ENCODE peak calls at places on chromosomes 13 and 19, in six cellular contexts. K, A, C, H, V and I are unnamed samples.

GRCh38 chr13:96499646-96500045 is 409.7 kb downstream of the HS6ST3 start:
- DNase-seq in K (no peak), A (no peak), C (no peak), H (no peak), V (no peak), I (no peak)

GRCh38 chr19:17080441-17080803 is 4.8 kb downstream of the MYO9B start:
- DNase-seq in K (no peak), A (no peak), C (no peak), H (no peak), V (no peak), I (no peak)

GRCh38 chr19:58381460-58382220 is 810 bp upstream of the ZNF837 start:
- DNase-seq in K (no peak), A (no peak), C (no peak), H (no peak), V (no peak), I (no peak)

GRCh38 chr13:41496420-41497234 is 39.3 kb downstream of the RGCC start:
- DNase-seq in K (peak), A (no peak), C (peak), H (no peak), V (no peak), I (no peak)

GRCh38 chr19:590396-590745 is 690 bp downstream of the HCN2 start:
- DNase-seq in K (no peak), A (no peak), C (peak), H (no peak), V (no peak), I (peak)

GRCh38 chr19:804419-805160 is 7.3 kb downstream of the PTBP1 start:
- DNase-seq in K (no peak), A (no peak), C (no peak), H (peak), V (no peak), I (no peak)

GRCh38 chr19:5290336-5291262 is 50.0 kb downstream of the PTPRS start:
- DNase-seq in K (no peak), A (no peak), C (no peak), H (no peak), V (no peak), I (no peak)

GRCh38 chr13:97257800-97258799 is 36.0 kb downstream of the MBNL2 start:
- DNase-seq in K (peak), A (no peak), C (peak), H (peak), V (no peak), I (peak)

GRCh38 chr19:12899891-12900518 is 9.0 kb downstream of the GCDH start:
- DNase-seq in K (no peak), A (no peak), C (no peak), H (no peak), V (no peak), I (no peak)

GRCh38 chr19:15200575-15201364 is at the start of gene NOTCH3:
- DNase-seq in K (no peak), A (no peak), C (no peak), H (peak), V (peak), I (no peak)

GRCh38 chr19:8831373-8831772 is 731 bp downstream of the ZNF558 start:
- DNase-seq in K (no peak), A (no peak), C (no peak), H (no peak), V (no peak), I (no peak)

GRCh38 chr13:41028051-41028450 is 8.9 kb upstream of the ELF1 start:
- DNase-seq in K (no peak), A (no peak), C (peak), H (no peak), V (no peak), I (peak)

GRCh38 chr19:48218964-48219363 is 36.7 kb downstream of the CARD8 start:
- DNase-seq in K (peak), A (no peak), C (peak), H (no peak), V (no peak), I (no peak)

GRCh38 chr19:35958660-35959039 is 22.5 kb downstream of the LRFN3 start:
- DNase-seq in K (no peak), A (no peak), C (no peak), H (no peak), V (no peak), I (no peak)

GRCh38 chr13:44159633-44160279 is 213.9 kb upstream of the SERP2 start:
- DNase-seq in K (no peak), A (no peak), C (no peak), H (no peak), V (no peak), I (peak)

GRCh38 chr19:29974701-29975100 is 32.7 kb downstream of the URI1 start:
- DNase-seq in K (no peak), A (no peak), C (no peak), H (no peak), V (no peak), I (no peak)

GRCh38 chr19:49712397-49712859 is 21.5 kb downstream of the CPT1C start:
- DNase-seq in K (peak), A (peak), C (peak), H (peak), V (no peak), I (peak)

GRCh38 chr13:27481766-27482165 is 31.4 kb upstream of the MTIF3 start:
- DNase-seq in K (peak), A (peak), C (peak), H (peak), V (peak), I (peak)

GRCh38 chr19:13794388-13794751 is 873 bp upstream of the ZSWIM4 start:
- DNase-seq in K (peak), A (no peak), C (peak), H (no peak), V (no peak), I (peak)

GRCh38 chr13:76663941-76664340 is 222.3 kb downstream of the KCTD12 start:
- DNase-seq in K (no peak), A (no peak), C (peak), H (no peak), V (no peak), I (no peak)

GRCh38 chr13:66513728-66514127 is 716.4 kb downstream of the PCDH9 start:
- DNase-seq in K (peak), A (no peak), C (peak), H (no peak), V (no peak), I (no peak)

GRCh38 chr13:30143671-30144400 is 163.5 kb downstream of the KATNAL1 start:
- DNase-seq in K (peak), A (no peak), C (peak), H (no peak), V (no peak), I (peak)

GRCh38 chr13:106464076-106464475 is 71.4 kb downstream of the EFNB2 start:
- DNase-seq in K (peak), A (no peak), C (no peak), H (no peak), V (no peak), I (no peak)

GRCh38 chr13:20652946-20653345 is 50.6 kb upstream of the IL17D start:
- DNase-seq in K (no peak), A (no peak), C (no peak), H (no peak), V (no peak), I (no peak)

GRCh38 chr19:3618144-3618810 is 8.3 kb downstream of the CACTIN start:
- DNase-seq in K (peak), A (no peak), C (peak), H (peak), V (no peak), I (peak)

GRCh38 chr19:10230155-10230903 is 802 bp downstream of the S1PR2 start:
- DNase-seq in K (peak), A (no peak), C (peak), H (peak), V (peak), I (peak)

GRCh38 chr13:113486698-113487097 is 3.8 kb downstream of the DCUN1D2 start:
- DNase-seq in K (no peak), A (no peak), C (no peak), H (no peak), V (no peak), I (no peak)

GRCh38 chr19:7383284-7383683 is 34.5 kb downstream of the ARHGEF18 start:
- DNase-seq in K (no peak), A (no peak), C (no peak), H (no peak), V (no peak), I (no peak)

GRCh38 chr13:97280478-97280877 is 58.3 kb downstream of the MBNL2 start:
- DNase-seq in K (no peak), A (no peak), C (no peak), H (no peak), V (no peak), I (no peak)

GRCh38 chr13:60286707-60287106 is 110.3 kb upstream of the TDRD3 start:
- DNase-seq in K (no peak), A (no peak), C (no peak), H (peak), V (no peak), I (no peak)

GRCh38 chr13:21240586-21240985 is 64.1 kb downstream of the MRPL57 start:
- DNase-seq in K (peak), A (no peak), C (peak), H (no peak), V (no peak), I (peak)

DNA sequence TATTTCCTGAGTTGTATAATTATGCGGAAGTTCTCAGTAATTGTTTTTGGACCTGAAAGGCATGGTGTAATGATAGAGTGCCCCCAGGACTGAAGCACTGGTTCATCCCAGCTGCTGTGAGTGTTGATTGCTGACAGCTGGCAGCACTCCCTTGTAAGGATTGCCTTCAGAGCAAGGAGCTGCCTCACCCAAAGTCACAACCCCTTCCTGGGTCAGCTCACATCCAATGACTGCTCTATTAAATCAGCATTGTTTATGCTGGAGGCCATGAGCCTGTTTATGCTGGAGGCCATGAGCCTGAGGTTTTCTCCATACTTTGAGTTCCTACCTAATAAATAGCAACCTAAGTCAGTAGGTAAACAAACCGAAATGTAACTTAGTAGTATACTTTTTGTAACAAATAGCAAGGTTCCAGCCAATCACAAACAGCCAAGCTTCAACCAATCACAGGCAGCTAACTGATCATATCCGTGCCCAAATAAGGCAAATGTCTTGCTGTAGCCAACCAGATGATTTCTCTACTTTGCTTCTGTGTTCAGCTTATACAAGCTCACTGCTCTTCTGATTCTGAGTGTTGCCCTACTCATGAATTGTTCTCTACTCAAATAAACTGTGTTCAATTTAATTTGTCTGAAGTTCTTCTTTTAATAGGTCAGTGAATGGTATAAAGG is 11.7 kb upstream of the SPACA6 start:
- DNase-seq in K (peak), A (no peak), C (peak), H (no peak), V (no peak), I (peak)
- H3K14ac ChIP-seq in K (no peak), A (no peak), C (no peak), H (no peak), V (no peak), I (no peak)

GRCh38 chr13:35764359-35765015 is 288.0 kb upstream of the MAB21L1 start:
- DNase-seq in K (no peak), A (no peak), C (no peak), H (no peak), V (no peak), I (no peak)

GRCh38 chr13:35763805-35764170 is 287.3 kb upstream of the MAB21L1 start:
- DNase-seq in K (no peak), A (no peak), C (no peak), H (no peak), V (no peak), I (no peak)

GRCh38 chr13:35760678-35761308 is 284.3 kb upstream of the MAB21L1 start:
- DNase-seq in K (no peak), A (no peak), C (no peak), H (no peak), V (no peak), I (peak)

GRCh38 chr13:35763060-35763804 is 286.7 kb upstream of the MAB21L1 start:
- DNase-seq in K (no peak), A (no peak), C (no peak), H (no peak), V (no peak), I (no peak)

DNA sequence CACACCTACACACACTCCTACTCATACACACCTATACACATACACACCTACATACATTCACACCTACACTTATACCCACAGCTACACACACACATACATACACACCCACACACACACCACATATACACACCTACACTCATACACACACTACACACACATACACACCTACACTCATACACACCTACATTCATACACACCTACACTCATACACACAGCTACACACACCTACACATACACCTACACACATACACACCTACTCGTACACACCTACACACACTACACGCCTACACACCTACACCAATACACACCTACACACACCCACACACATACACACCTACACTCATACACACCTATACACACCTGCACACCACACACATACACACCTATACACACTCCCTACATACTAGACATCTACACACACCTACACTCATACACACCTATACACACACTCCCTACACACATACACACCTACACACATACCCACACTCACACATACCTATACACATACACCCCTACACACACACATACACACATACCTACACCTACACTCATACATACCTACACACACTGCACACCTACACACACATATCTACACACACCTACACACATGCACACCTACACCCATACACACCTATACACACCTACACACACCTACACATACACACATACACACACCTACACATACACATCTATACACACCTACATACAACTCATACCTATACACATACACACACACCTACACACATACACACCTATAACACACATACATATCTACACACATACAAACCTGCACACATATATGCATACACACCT is 285.2 kb upstream of the MAB21L1 start:
- DNase-seq in K (no peak), A (no peak), C (no peak), H (no peak), V (no peak), I (no peak)
- H2AK5ac ChIP-seq in K (no peak), A (peak), C (no peak), H (no peak), V (no peak), I (no peak)

DNA sequence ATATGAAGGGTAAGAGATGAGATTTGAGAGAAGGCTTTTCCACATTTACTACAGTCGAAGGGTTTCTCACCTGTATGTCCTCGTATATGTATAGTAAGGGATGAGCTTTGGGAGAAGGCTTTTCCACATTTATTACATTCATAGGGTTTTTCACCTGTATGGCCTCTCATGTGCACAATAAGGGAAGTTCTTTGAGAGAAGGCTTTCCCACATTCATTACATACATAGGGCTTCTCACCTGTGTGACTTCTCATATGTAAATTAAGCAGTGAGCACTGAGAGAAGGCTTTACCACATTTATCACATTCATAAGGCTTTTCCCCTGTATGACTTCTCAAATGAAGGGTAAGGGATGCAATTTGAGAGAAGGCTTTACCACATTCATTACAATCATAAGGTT is 41.8 kb downstream of the ZNF527 start:
- DNase-seq in K (no peak), A (no peak), C (no peak), H (no peak), V (no peak), I (no peak)
- H3K14ac ChIP-seq in K (no peak), A (no peak), C (no peak), H (no peak), V (no peak), I (no peak)

DNA sequence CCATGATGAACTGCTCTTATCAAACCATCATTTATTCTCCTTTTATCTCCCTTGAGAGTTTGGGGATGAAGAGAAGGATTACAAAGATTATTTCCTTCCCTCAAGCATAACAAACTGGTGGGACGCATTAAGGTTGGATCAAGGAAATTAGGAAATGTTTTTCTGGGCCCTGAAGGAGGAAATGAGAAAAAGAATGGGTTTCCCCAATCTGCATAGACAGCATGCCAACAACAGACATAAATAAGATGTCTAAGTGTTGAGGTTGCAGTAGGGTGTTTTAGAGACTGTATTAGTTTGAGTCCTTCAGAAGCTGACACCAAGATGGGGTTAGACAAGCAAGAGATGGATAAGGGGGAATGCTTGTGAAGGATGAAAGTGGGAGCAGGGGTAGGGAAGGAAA is 7.3 kb downstream of the EPSTI1 start:
- DNase-seq in K (no peak), A (no peak), C (no peak), H (no peak), V (no peak), I (no peak)
- H2AK5ac ChIP-seq in K (no peak), A (no peak), C (no peak), H (no peak), V (no peak), I (no peak)

GRCh38 chr19:44597131-44597491 is 16.3 kb upstream of the IGSF23 start:
- DNase-seq in K (no peak), A (no peak), C (no peak), H (no peak), V (no peak), I (no peak)

GRCh38 chr19:44596428-44597130 is 16.8 kb upstream of the IGSF23 start:
- DNase-seq in K (no peak), A (no peak), C (no peak), H (no peak), V (no peak), I (no peak)

GRCh38 chr19:44600466-44600865 is 12.9 kb upstream of the IGSF23 start:
- DNase-seq in K (no peak), A (no peak), C (peak), H (no peak), V (no peak), I (no peak)

GRCh38 chr19:44598355-44598754 is 15.0 kb upstream of the IGSF23 start:
- DNase-seq in K (no peak), A (no peak), C (no peak), H (no peak), V (no peak), I (no peak)

DNA sequence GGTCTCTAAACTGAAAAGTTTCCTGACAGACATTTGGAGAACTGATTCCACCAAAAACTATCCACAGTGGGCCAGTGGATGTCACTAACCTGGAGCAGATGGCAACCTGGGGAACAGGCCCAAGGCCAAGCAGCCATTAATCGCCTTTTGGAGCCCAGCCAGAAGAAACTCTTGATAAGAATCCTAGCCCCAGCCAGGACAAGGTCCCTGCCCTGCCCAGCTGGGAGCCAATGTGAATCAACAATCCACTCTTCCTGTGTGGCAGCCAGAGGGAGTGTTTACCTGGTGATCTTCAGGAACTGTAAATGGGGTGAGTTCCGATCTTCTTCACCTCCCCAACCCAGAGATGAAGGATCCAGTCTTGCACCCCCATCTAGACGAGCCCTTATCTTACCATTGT is 14.5 kb upstream of the IGSF23 start:
- DNase-seq in K (no peak), A (no peak), C (no peak), H (no peak), V (no peak), I (no peak)
- H3K14ac ChIP-seq in K (no peak), A (no peak), C (no peak), H (no peak), V (no peak), I (no peak)

GRCh38 chr19:55643733-55644116 is 276 bp downstream of the ZNF581 start:
- DNase-seq in K (no peak), A (no peak), C (no peak), H (no peak), V (no peak), I (no peak)
- H2AK5ac ChIP-seq in K (peak), A (no peak), C (peak), H (no peak), V (peak), I (peak)

DNA sequence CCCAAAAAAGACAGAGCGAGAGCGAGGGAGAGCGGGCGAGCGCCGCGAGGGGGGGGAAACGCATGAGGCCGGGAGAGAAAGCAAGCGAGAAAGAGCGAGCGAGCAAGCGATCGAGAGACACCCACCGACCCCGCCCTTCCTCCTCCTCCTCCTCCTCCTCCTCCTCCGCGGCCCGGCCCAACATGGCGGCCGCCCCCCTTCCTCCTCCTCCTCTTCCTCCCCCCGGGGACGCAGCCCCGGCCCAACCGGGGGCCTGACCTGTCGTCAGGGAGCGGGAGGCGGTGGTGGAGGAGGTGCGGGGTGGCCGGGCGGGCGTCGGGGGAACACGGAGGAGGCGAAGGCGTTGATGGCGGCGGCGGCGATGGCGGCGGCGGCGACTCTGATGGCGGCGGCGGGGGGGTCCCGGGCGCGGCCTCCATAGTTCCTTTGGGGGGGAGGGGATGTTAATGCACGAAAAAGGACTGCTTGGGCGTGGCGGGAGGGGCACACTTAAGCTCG is 1.4 kb downstream of the ZC3H4 start:
- DNase-seq in K (peak), A (peak), C (peak), H (peak), V (peak), I (peak)
- H3K14ac ChIP-seq in K (peak), A (no peak), C (peak), H (peak), V (peak), I (peak)